ENCODE peak calls at places on chromosomes 6 and 20, in five cellular contexts. G is neural crest cell, M is cardiac fibroblast, L is mesothelial cell of epicardium, U is activated T-cell treated with anti-CD3 and anti-CD28 coated beads for 1 hour. R is an unnamed sample.
A peak's percentile ranks its signal among the peaks of the same experiment; 100 is the strongest.

GRCh38 chr6:164154588-164154987 is 740.1 kb downstream of the QKI start:
- DNase-seq in M (no peak), L (no peak), G (no peak), U (no peak), R (no peak)

GRCh38 chr6:169793408-169793807 is 42.0 kb downstream of the ERMARD start:
- DNase-seq in G (no peak), M (no peak), L (no peak), U (no peak), R (no peak)

GRCh38 chr6:154156135-154156948 is 117.3 kb downstream of the OPRM1 start:
- DNase-seq in G (peak; percentile 8), L (no peak), M (peak; percentile 49), U (peak; percentile 42), R (peak; percentile 47)

GRCh38 chr6:37680668-37681067 is 17.0 kb downstream of the MDGA1 start:
- DNase-seq in L (no peak), U (no peak), G (no peak), M (no peak), R (no peak)

GRCh38 chr6:159988983-159989454 is 20.1 kb downstream of the IGF2R start:
- DNase-seq in G (no peak), U (no peak), M (peak; percentile 51), L (no peak), R (no peak)

GRCh38 chr6:166341915-166342292 is 441 bp downstream of the SFT2D1 start:
- DNase-seq in G (no peak), M (peak; percentile 30), L (no peak), U (no peak), R (no peak)

GRCh38 chr6:89120371-89120770 is 2.5 kb upstream of the SRSF12 start:
- DNase-seq in L (no peak), G (no peak), U (no peak), M (no peak), R (no peak)

GRCh38 chr6:88814909-88815308 is 148.5 kb downstream of the RNGTT start:
- DNase-seq in G (no peak), M (no peak), L (no peak), U (no peak), R (no peak)

GRCh38 chr6:42251500-42251899 is 33.8 kb upstream of the MRPS10 start:
- DNase-seq in U (no peak), L (no peak), M (peak; percentile 53), G (no peak), R (no peak)

GRCh38 chr20:3805594-3806264 is 9.6 kb downstream of the CDC25B start:
- DNase-seq in G (no peak), M (peak; percentile 76), U (no peak), L (no peak), R (no peak)

GRCh38 chr6:25844518-25844917 is 12.7 kb upstream of the SLC17A1 start:
- DNase-seq in U (no peak), G (no peak), L (no peak), M (no peak), R (no peak)

GRCh38 chr6:30598912-30599624 is 18.0 kb downstream of the PPP1R10 start:
- DNase-seq in G (no peak), M (no peak), U (no peak), L (no peak), R (no peak)

GRCh38 chr6:11231564-11232176 is 798 bp downstream of the NEDD9 start:
- DNase-seq in G (no peak), M (no peak), U (no peak), L (no peak), R (no peak)

GRCh38 chr6:134520181-134521115 is 202.5 kb upstream of the SGK1 start:
- DNase-seq in M (peak; percentile 65), L (no peak), U (no peak), G (no peak), R (no peak)

GRCh38 chr6:162404926-162405325 is 322.6 kb downstream of the PRKN start:
- DNase-seq in G (no peak), L (no peak), U (no peak), M (no peak), R (no peak)

GRCh38 chr20:31274441-31274840 is 17.0 kb downstream of the DEFB115 start:
- DNase-seq in G (no peak), U (no peak), L (no peak), M (no peak), R (no peak)

GRCh38 chr20:3173582-3174441 is 463 bp upstream of the LZTS3 start:
- DNase-seq in L (peak; percentile 96), U (peak; percentile 89), M (peak; percentile 80), G (peak; percentile 94), R (peak; percentile 87)

GRCh38 chr6:141475269-141475668 is 657.5 kb upstream of the GJE1 start:
- DNase-seq in L (no peak), U (no peak), M (no peak), G (no peak), R (no peak)

GRCh38 chr6:40308533-40309306 is 278.4 kb downstream of the LRFN2 start:
- DNase-seq in G (peak; percentile 88), U (peak; percentile 34), M (peak; percentile 51), L (peak; percentile 50), R (peak; percentile 17)

GRCh38 chr6:107345398-107345797 is 114.0 kb downstream of the PDSS2 start:
- DNase-seq in U (no peak), M (peak; percentile 15), G (no peak), L (no peak), R (no peak)

GRCh38 chr6:134774244-134774643 is 175.7 kb downstream of the ALDH8A1 start:
- DNase-seq in U (no peak), G (no peak), L (no peak), M (peak; percentile 59), R (no peak)

GRCh38 chr6:56652994-56653393 is 10.3 kb upstream of the DST start:
- DNase-seq in L (no peak), M (peak; percentile 64), G (no peak), U (no peak), R (no peak)

GRCh38 chr6:50123686-50124085 is 74.0 kb upstream of the DEFB112 start:
- DNase-seq in L (no peak), G (no peak), M (no peak), U (no peak), R (no peak)

R was measured in T follicular helper cell.